ENCODE peak calls at places on chromosomes 4 and X, in six cellular contexts. N, I, L, T, M and S are unnamed samples. For H3K9me2, the result is how much of the 10 kb centered on the place peaks cover.

GRCh38 chr4:172898715-172899114 is 269.9 kb upstream of the GALNT7 start:
- DNase-seq in N (no peak), I (no peak), L (no peak), T (no peak), M (no peak), S (no peak)

GRCh38 chr4:177596035-177596434 is 153.8 kb upstream of the AGA start:
- DNase-seq in N (peak), I (peak), L (no peak), T (no peak), M (peak), S (peak)

GRCh38 chr4:176981074-176981473 is 188.4 kb upstream of the VEGFC start:
- DNase-seq in N (peak), I (no peak), L (no peak), T (no peak), M (no peak), S (no peak)

GRCh38 chrX:16251782-16252181 is 84.5 kb downstream of the MAGEB17 start:
- DNase-seq in N (no peak), I (no peak), L (no peak), T (no peak), M (no peak), S (no peak)

GRCh38 chr4:168679397-168680176 is 182.7 kb downstream of the PALLD start:
- DNase-seq in N (no peak), I (no peak), L (no peak), T (no peak), M (peak), S (no peak)

GRCh38 chr4:148101235-148101634 is 341.0 kb downstream of the NR3C2 start:
- DNase-seq in N (no peak), I (no peak), L (no peak), T (no peak), M (no peak), S (no peak)

GRCh38 chr4:125358453-125358852 is 43.7 kb downstream of the FAT4 start:
- DNase-seq in N (no peak), I (no peak), L (peak), T (no peak), M (no peak), S (no peak)

GRCh38 chr4:127214001-127214400 is 418.8 kb upstream of the INTU start:
- DNase-seq in N (no peak), I (no peak), L (no peak), T (no peak), M (no peak), S (peak)

GRCh38 chr4:13559414-13559813 is 15.1 kb upstream of the NKX3-2 start:
- DNase-seq in N (peak), I (no peak), L (peak), T (no peak), M (peak), S (no peak)

GRCh38 chr4:54487491-54487890 is 170.3 kb upstream of the KIT start:
- DNase-seq in N (peak), I (no peak), L (no peak), T (no peak), M (no peak), S (no peak)

GRCh38 chr4:39043058-39043696 is 11.0 kb upstream of the TMEM156 start:
- DNase-seq in N (no peak), I (no peak), L (no peak), T (no peak), M (peak), S (peak)

GRCh38 chrX:96314974-96315373 is 369.7 kb upstream of the DIAPH2 start:
- DNase-seq in N (peak), I (no peak), L (no peak), T (no peak), M (peak), S (no peak)

GRCh38 chr4:75561789-75562188 is 5.9 kb downstream of the ODAPH start:
- DNase-seq in N (no peak), I (no peak), L (peak), T (no peak), M (peak), S (no peak)

DNA sequence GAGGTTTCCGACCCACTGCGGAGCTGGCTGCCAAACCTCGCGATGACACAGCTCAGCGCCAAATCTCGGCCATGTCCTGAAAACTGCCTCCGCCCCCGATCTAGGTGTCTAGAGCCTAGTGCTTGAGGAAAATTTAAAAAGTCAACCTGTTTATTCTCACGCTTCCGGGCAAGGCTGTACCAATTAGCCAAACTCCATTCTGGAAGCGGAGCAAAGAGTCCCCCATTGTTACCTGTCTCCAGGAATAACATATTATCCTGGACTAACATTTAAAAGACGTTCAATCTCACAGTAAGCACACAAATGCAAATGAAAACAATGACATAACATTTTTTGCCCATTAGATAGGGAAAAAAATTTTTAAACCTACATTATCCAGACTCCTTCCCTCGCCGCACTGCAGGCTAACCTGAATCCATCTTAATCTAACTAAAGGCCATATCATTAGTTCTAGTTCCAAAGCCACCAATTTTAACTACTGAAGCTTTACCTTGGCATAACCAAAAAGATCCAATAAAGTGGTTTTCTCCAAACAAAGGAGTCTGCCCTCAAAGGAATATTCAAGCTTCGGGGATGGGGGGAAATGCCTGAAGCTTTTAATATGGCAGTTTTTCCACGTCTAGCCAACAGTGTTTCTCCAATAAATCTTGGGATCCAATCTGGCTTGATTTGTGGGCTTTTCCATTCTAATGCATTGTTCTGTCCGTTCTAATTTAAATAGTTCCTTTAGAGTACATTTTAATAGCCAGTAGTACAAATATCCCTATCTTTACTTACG is 1.9 kb downstream of the HUWE1 start:
- DNase-seq in N (peak), I (no peak), L (peak), T (peak), M (peak), S (no peak)
- H3K4me2 ChIP-seq in N (peak), I (peak), L (peak), T (peak), M (peak), S (peak)

GRCh38 chrX:150879855-150880807 is 18.3 kb downstream of the CD99L2 start:
- DNase-seq in N (no peak), I (no peak), L (no peak), T (peak), M (no peak), S (no peak)
- H3K9me2 ChIP-seq in N (under half), I (under half), L (under half), T (under half), M (under half), S (under half)

DNA sequence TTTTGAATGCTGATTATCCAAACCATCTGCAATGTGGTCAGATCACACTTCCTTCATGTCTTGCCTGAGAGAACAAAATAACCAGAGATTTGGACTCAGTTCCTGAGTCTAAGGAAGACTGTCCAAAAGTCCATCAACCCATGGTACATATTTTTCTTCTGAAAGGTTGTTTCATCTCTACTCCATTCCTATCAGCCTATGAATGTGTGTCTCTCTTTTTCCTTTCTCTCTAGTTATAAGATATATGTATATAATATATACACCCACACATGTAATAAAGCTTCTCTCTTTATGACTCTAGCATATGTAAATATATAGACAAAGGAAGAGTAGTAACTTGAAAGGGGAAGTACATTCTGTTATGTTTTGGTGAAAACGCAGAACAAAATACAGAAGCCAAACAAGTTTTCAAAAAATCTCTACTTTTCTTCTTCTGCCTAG is 227.0 kb downstream of the ARHGAP24 start:
- DNase-seq in N (no peak), I (no peak), L (no peak), T (peak), M (no peak), S (no peak)
- H3K4me2 ChIP-seq in N (no peak), I (no peak), L (no peak), T (peak), M (no peak), S (no peak)

GRCh38 chrX:154732421-154733071 is 18.3 kb downstream of the GAB3 start:
- DNase-seq in N (peak), I (no peak), L (no peak), T (no peak), M (peak), S (no peak)
- H3K9me2 ChIP-seq in N (under half), I (under half), L (under half), T (under half), M (under half), S (under half)

DNA sequence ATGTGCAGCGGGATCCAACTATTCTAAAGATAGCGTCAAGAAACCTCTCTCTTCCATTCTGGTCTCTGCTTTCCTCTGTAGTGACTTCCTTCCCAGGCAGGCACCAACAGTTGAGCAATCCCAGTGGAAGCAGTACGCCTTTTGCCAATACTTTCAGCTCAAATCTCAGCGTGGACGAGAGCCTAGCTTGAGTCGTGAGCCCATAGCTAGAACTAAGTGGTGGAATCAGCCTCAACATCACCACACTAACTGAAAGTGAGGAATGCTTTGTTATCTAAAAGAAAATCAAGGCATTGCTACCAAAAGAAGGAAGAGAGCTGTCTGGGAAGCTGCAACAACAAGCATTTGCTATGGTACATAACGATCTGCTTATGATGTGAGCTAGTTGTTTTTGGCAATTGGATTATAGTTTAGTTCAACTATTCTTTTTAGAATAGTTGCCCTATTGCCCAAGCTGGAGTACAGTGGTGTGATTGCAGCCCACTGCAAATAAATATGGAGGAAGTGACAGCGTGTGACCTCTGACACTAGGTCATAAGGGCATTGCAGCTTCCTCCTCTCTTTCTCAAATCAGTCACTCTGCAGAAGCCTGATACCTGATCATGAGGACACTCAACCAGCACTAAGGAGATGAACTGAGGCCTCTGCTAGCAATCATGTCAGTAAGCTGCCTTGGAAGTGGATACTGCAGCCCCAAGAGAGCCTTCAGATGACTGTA is 24.7 kb upstream of the FRYL start:
- DNase-seq in N (no peak), I (no peak), L (no peak), T (no peak), M (no peak), S (no peak)
- H3K4me2 ChIP-seq in N (no peak), I (no peak), L (no peak), T (no peak), M (no peak), S (no peak)

DNA sequence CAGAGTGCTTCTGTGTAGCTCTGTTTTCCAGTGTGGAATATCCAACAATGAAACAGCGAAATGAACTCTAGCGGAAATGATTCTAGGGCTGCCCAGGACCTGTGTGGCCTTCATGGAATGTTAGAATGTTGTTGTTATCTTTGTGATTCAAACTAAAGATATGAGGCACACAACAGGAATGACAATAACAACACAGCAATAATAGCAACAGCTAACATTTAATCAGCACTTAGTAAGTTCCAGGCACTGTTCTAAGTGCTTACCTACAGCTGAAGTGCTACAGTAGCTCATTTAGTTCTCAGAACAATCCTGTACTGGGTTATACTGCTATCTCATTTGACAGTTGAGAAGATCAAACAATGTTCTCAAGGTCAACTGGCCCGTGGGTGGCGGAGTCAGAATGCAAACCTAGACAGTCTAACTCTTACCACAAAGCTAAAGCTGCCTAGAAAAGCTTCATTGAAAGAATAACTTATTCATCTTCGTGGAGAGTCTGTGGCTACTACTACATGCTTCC is 63.7 kb downstream of the MAML3 start:
- DNase-seq in N (peak), I (no peak), L (no peak), T (no peak), M (peak), S (no peak)
- H3K9me2 ChIP-seq in N (under half), I (under half), L (under half), T (under half), M (under half), S (under half)

GRCh38 chr4:121791481-121791880 is 9.6 kb upstream of the EXOSC9 start:
- DNase-seq in N (peak), I (no peak), L (no peak), T (no peak), M (peak), S (no peak)

GRCh38 chr4:121788896-121789295 is 12.2 kb upstream of the EXOSC9 start:
- DNase-seq in N (peak), I (no peak), L (no peak), T (no peak), M (no peak), S (no peak)

GRCh38 chr4:121790976-121791375 is 10.1 kb upstream of the EXOSC9 start:
- DNase-seq in N (no peak), I (no peak), L (no peak), T (no peak), M (no peak), S (peak)

GRCh38 chr4:121789960-121790829 is 10.9 kb upstream of the EXOSC9 start:
- DNase-seq in N (peak), I (no peak), L (no peak), T (no peak), M (peak), S (no peak)

GRCh38 chr4:121789470-121789869 is 11.7 kb upstream of the EXOSC9 start:
- DNase-seq in N (peak), I (no peak), L (no peak), T (no peak), M (no peak), S (no peak)
- H3K4me2 ChIP-seq in N (peak), I (peak), L (no peak), T (no peak), M (peak), S (no peak)

GRCh38 chrX:152212969-152213368 is 74.6 kb upstream of the MAGEA10 start:
- DNase-seq in N (no peak), I (no peak), L (no peak), T (no peak), M (no peak), S (no peak)
- H3K9me2 ChIP-seq in N (under half), I (under half), L (under half), T (under half), M (under half), S (under half)